ENCODE peak calls at places on chromosomes 3 and 15, in ten cellular contexts. L is right atrium auricular region, C is small intestine, R is prostate gland, I is breast epithelium, E is transverse colon, K is stomach, W is psoas muscle, Q is neural progenitor cell, U is endothelial cell of umbilical vein. S is an unnamed sample. For H3K9me3, the result is how much of the 10 kb centered on the place peaks cover.

GRCh38 chr3:111895079-111895478 is 36.0 kb downstream of the PHLDB2 start:
- DNase-seq in K (no peak), U (peak), I (no peak), E (no peak), R (no peak), W (no peak), C (peak), Q (peak), L (no peak), S (no peak)

GRCh38 chr3:116001063-116001765 is 377.9 kb downstream of the GAP43 start:
- DNase-seq in Q (no peak), W (no peak), U (no peak), I (no peak), K (no peak), R (no peak), E (no peak), L (no peak), C (no peak), S (no peak)

GRCh38 chr3:127162947-127163645 is 29.8 kb upstream of the PRR23E start:
- DNase-seq in U (no peak), C (no peak), I (no peak), K (no peak), R (no peak), L (no peak), E (no peak), Q (peak), W (peak), S (no peak)

GRCh38 chr15:69265347-69265955 is 33.3 kb upstream of the PAQR5 start:
- DNase-seq in C (peak), Q (peak), W (no peak), K (no peak), L (no peak), E (no peak), I (no peak), R (no peak), U (peak), S (no peak)

GRCh38 chr3:112699436-112699978 is 58.6 kb upstream of the CCDC80 start:
- DNase-seq in L (no peak), W (no peak), U (peak), Q (no peak), I (no peak), K (no peak), R (no peak), C (no peak), E (no peak), S (no peak)

GRCh38 chr3:14377044-14377837 is 25.2 kb upstream of the SLC6A6 start:
- DNase-seq in K (no peak), E (no peak), C (no peak), W (no peak), R (no peak), Q (no peak), U (no peak), L (no peak), I (no peak), S (no peak)

GRCh38 chr3:196948442-196949365 is 6.4 kb upstream of the NCBP2 start:
- DNase-seq in W (no peak), C (no peak), I (no peak), U (no peak), Q (peak), E (no peak), R (no peak), K (no peak), L (no peak), S (no peak)

GRCh38 chr3:14366915-14367523 is 35.4 kb upstream of the SLC6A6 start:
- DNase-seq in E (no peak), I (no peak), U (no peak), L (no peak), C (no peak), R (no peak), Q (no peak), K (no peak), W (no peak), S (no peak)

GRCh38 chr3:38026856-38027255 is 2.6 kb downstream of the PLCD1 start:
- DNase-seq in C (no peak), R (no peak), Q (no peak), W (no peak), E (no peak), I (no peak), K (no peak), L (no peak), U (no peak), S (peak)

GRCh38 chr3:184460276-184460675 is 80.4 kb downstream of the CHRD start:
- DNase-seq in K (no peak), I (no peak), Q (no peak), L (no peak), W (no peak), E (no peak), U (no peak), C (no peak), R (no peak), S (no peak)

GRCh38 chr3:38957296-38957695 is 94.4 kb downstream of the SCN11A start:
- DNase-seq in R (no peak), K (no peak), C (no peak), E (no peak), L (no peak), Q (no peak), U (no peak), W (no peak), I (no peak), S (no peak)

GRCh38 chr15:93173369-93173768 is 84.4 kb upstream of the RGMA start:
- DNase-seq in K (no peak), E (no peak), U (no peak), Q (no peak), R (no peak), L (no peak), C (no peak), I (no peak), W (no peak), S (no peak)

GRCh38 chr3:36244728-36245127 is 135.6 kb upstream of the STAC start:
- DNase-seq in U (no peak), E (no peak), K (no peak), W (no peak), L (no peak), R (no peak), I (no peak), C (no peak), Q (no peak), S (no peak)

GRCh38 chr3:52090131-52090548 is 33.8 kb upstream of the DUSP7 start:
- DNase-seq in Q (no peak), K (no peak), L (peak), I (no peak), E (no peak), C (no peak), W (peak), U (peak), R (no peak), S (no peak)

GRCh38 chr3:196918968-196919367 is 23.4 kb downstream of the NCBP2 start:
- DNase-seq in L (no peak), I (no peak), U (no peak), R (no peak), K (no peak), Q (peak), E (no peak), C (no peak), W (no peak), S (no peak)

GRCh38 chr3:12392101-12392878 is 92.0 kb upstream of the TSEN2 start:
- DNase-seq in U (no peak), Q (no peak), W (no peak), K (no peak), C (no peak), R (no peak), E (no peak), I (no peak), L (no peak), S (no peak)

GRCh38 chr15:91521996-91522395 is 331.5 kb upstream of the SLCO3A1 start:
- DNase-seq in U (no peak), E (no peak), Q (no peak), I (no peak), K (no peak), C (no peak), W (no peak), R (no peak), L (no peak), S (no peak)

GRCh38 chr15:69537888-69538287 is 85.3 kb downstream of the RPLP1 start:
- DNase-seq in L (no peak), E (no peak), K (no peak), Q (no peak), W (no peak), C (no peak), U (no peak), I (no peak), R (no peak), S (no peak)

GRCh38 chr15:48190932-48191573 is 412 bp upstream of the CTXN2 start:
- DNase-seq in K (peak), E (peak), U (peak), C (peak), I (peak), Q (peak), W (peak), R (peak), L (no peak), S (no peak)

GRCh38 chr3:87350367-87351199 is 74.2 kb upstream of the POU1F1 start:
- DNase-seq in W (no peak), I (no peak), L (no peak), U (peak), C (peak), K (no peak), R (peak), Q (peak), E (no peak), S (no peak)

GRCh38 chr3:87949189-87949878 is 109.5 kb downstream of the CGGBP1 start:
- DNase-seq in K (no peak), U (no peak), I (no peak), Q (no peak), R (no peak), W (no peak), C (no peak), E (no peak), L (no peak), S (no peak)

GRCh38 chr3:52384009-52384761 is 60.7 kb downstream of the SEMA3G start:
- DNase-seq in E (no peak), U (no peak), C (no peak), R (no peak), W (no peak), K (no peak), I (no peak), Q (no peak), L (no peak), S (no peak)

GRCh38 chr3:11545186-11545851 is 98.4 kb downstream of the VGLL4 start:
- DNase-seq in U (no peak), E (no peak), Q (no peak), C (no peak), I (peak), K (no peak), W (no peak), L (no peak), R (no peak), S (no peak)

GRCh38 chr15:67968564-67969440 is 85.3 kb upstream of the PIAS1 start:
- DNase-seq in E (no peak), I (no peak), Q (peak), W (no peak), C (no peak), R (no peak), K (no peak), U (no peak), L (no peak), S (no peak)

DNA sequence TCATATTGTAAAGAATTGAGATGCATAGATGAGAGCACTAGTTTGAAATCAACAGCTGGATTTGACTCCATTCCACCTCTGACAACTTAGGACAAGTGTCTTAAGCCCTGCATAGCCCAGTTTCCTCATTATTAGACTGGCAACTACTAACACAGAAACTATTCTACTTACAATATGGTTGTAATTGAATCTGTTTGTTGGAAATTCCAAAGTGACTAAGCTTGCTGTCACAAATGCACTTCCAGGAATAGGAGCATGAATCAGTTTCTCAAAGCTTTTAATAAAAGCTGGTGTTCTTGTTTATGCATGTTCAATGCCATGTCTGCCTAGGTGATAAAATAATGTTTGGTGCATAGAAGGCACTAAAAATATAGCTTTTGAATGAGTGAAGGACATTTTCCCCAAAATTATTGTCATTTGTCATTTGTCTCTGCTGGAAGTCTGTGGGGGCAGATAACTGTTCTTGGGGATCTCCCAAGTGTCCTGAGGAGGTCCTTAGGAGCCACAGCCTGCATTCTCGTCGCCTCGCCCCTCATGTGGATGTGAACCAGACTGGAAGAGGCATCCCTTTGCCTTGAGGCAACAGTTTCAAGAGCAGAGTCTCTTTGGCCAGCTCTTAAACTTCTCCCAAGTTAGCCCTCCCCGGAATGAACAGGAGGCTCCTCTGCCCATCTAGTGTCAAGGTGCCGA is 40.4 kb upstream of the CD47 start:
- DNase-seq in K (no peak), U (peak), E (no peak), Q (no peak), R (no peak), C (no peak), L (no peak), I (no peak), W (no peak), S (no peak)
- H3K4me3 ChIP-seq in K (no peak), U (no peak), E (no peak), Q (no peak), R (no peak), C (no peak), L (no peak), I (no peak), W (no peak), S (no peak)

GRCh38 chr3:31079691-31080090 is 185.2 kb upstream of the GADL1 start:
- DNase-seq in K (no peak), I (no peak), E (no peak), Q (no peak), U (no peak), L (no peak), R (no peak), C (no peak), W (no peak), S (no peak)
- H3K27ac ChIP-seq in K (no peak), I (no peak), E (no peak), Q (no peak), U (no peak), L (no peak), R (no peak), C (no peak), W (no peak), S (no peak)

DNA sequence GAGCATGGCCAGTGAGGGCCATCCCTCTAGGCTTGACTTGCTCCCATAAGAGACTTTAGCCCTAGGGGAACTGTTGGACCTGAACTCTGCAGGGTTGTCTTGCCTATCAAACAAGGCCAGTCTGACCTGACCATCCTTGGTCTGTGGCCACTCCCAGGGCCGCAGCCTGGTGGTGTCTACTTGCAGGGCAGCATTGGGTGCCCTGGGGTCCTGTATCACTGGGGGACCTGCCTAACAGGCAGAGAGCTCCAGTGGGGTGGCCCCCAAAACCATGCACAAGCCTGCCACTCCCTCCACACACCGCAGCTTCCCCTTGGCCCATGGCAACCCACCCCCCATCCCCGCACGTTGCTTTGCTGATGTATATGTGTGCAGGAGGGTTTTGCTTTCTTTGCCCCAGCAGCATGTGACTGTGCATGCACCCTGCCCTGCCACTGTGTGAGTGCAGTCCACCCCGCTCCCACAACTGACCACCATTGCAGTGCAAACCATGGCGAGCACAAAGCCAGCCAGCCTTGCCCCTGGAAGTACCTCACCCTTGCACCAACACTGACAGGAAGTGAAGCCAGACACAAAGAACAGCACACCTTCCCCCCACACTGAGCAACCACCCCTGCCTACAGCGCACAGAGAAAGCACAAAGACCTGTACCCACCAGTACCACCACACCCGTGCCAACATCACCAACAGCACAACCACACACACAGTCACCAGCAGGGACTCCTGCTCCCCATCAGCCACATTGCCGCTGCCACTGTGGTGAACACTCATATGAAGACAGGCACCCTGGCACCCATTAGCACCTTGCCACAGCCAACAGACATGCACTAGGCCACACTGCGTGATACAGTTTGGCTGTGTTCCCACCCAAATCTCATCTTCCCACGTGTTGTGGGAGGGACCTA is 88.8 kb downstream of the SENP7 start:
- DNase-seq in Q (no peak), I (no peak), L (no peak), R (no peak), C (no peak), W (no peak), E (no peak), U (no peak), K (no peak), S (no peak)
- H3K9me3 ChIP-seq in Q (under half), I (under half), L (under half), R (under half), C (under half), W (under half), E (under half), U (under half), K (under half), S (under half)

DNA sequence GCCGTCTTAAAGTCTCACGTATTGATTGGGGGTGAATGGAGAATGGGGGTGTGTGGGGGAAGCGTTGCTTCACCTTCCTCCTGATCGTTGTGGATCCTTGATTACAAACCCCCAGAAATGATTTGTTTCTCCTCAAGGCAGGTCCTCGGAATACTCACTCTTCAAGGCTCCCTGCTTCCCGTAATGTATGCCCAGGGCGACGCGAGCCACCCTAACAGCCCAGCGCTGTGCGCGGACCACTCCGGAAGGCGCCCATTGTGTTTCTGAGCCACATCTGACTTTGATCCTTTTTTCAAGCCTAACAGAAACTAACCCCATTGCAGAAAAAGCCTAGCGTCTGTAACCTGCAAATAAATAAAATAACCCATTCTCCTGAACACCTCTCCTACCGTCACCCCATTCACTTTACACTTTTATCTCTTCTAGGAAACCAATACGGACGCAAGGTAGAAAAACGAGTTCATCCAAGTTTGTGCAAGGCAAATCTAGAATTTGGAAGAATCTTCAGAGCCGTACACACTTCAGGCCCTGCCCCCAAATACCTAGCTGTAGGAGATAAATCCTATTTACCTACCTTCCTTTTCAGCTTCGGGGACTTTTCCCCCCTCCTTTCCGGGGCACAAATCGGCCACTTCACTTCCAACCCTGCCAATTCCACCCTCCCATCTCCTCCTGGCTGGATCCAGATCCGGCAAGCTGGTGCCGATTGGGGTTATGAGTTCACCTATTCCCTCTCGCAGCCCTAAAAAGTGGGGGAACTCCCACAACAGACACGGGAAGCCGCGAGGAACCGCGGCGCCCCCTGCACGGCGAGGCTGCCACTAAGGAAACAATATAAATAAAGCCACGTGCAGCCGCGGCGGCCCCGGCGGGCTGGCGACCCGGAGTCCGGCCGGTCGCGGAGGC is 1.1 kb downstream of the PRTG start:
- DNase-seq in Q (peak), W (peak), K (no peak), C (no peak), R (no peak), E (no peak), L (no peak), I (no peak), U (peak), S (no peak)
- H3K4me3 ChIP-seq in Q (peak), W (peak), K (peak), C (peak), R (peak), E (peak), L (peak), I (peak), U (peak), S (peak)

GRCh38 chr3:32391643-32392529 is at the start of gene CMTM7:
- DNase-seq in E (peak), C (peak), L (peak), K (peak), Q (peak), R (peak), W (peak), U (peak), I (peak), S (no peak)
- H3K27ac ChIP-seq in E (peak), C (peak), L (peak), K (peak), Q (no peak), R (peak), W (peak), U (peak), I (peak), S (peak)

DNA sequence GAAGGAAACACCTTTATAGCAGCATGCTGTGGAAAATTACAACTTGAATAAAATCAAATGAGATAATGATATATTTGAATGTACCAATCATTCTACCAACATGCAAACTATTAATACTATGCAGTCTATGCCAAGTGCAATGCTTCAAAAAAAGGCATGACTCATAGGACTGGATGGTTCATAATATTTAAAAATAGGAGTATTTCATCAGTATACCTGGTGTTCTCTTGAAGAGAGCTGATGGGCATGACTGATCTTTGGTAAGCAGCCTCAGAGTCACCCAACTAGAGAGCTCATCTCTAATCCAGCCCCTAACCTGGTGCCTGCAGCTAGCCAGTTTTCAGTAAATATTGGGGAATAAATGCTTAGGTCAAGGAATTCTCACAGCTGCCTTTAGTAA is 434.7 kb upstream of the ARRDC4 start:
- DNase-seq in K (no peak), U (no peak), E (no peak), L (no peak), I (no peak), W (no peak), R (no peak), Q (no peak), C (no peak), S (no peak)
- H3K9me3 ChIP-seq in K (under half), U (under half), E (under half), L (under half), I (under half), W (under half), R (under half), Q (under half), C (under half), S (under half)

GRCh38 chr3:28008235-28008634 is 233.2 kb upstream of the CMC1 start:
- DNase-seq in C (no peak), E (no peak), L (no peak), W (no peak), U (no peak), K (no peak), Q (no peak), I (no peak), R (no peak), S (no peak)
- H3K4me3 ChIP-seq in C (no peak), E (no peak), L (no peak), W (no peak), U (no peak), K (no peak), Q (no peak), I (no peak), R (no peak), S (no peak)

GRCh38 chr3:128368626-128369025 is 98.1 kb downstream of the DNAJB8 start:
- DNase-seq in R (no peak), Q (no peak), L (no peak), U (no peak), E (no peak), I (no peak), W (no peak), C (no peak), K (no peak), S (no peak)

GRCh38 chr3:128369106-128369708 is 97.5 kb downstream of the DNAJB8 start:
- DNase-seq in Q (no peak), U (no peak), I (no peak), E (no peak), L (no peak), R (peak), K (no peak), C (no peak), W (no peak), S (no peak)

GRCh38 chr3:128372281-128372680 is 94.4 kb downstream of the DNAJB8 start:
- DNase-seq in U (no peak), Q (no peak), K (no peak), R (no peak), W (no peak), L (no peak), C (no peak), E (no peak), I (no peak), S (no peak)

GRCh38 chr3:128367726-128368125 is 99.0 kb downstream of the DNAJB8 start:
- DNase-seq in Q (peak), C (no peak), R (no peak), E (no peak), I (no peak), W (no peak), K (no peak), U (no peak), L (no peak), S (no peak)

GRCh38 chr3:128369881-128370642 is 96.6 kb downstream of the DNAJB8 start:
- DNase-seq in W (no peak), R (no peak), L (no peak), Q (no peak), C (no peak), E (no peak), U (no peak), K (no peak), I (no peak), S (no peak)
- H3K27ac ChIP-seq in W (peak), R (peak), L (peak), Q (no peak), C (no peak), E (no peak), U (no peak), K (no peak), I (no peak), S (no peak)